ENCODE peak calls at places on chromosomes 4 and X, in seven cellular contexts. F is activated CD4-positive, alpha-beta T cell treated with anti-CD3 and anti-CD28 coated beads, Interleukin-2, amount 10 ng/mL, durations not matched to agents 7 days and 5 days; L is heart right ventricle; W is AG09319; Z is pons; Y is effector memory CD8-positive, alpha-beta T cell; H is AML-193. U is an unnamed sample.

GRCh38 chrX:120464409-120464808 is 4.7 kb downstream of the LAMP2 start:
- DNase-seq in F (no peak), L (no peak), W (no peak), Z (no peak), Y (no peak), H (no peak), U (no peak)

GRCh38 chrX:87900320-87900908 is 382.8 kb downstream of the KLHL4 start:
- DNase-seq in F (no peak), L (no peak), W (no peak), Z (no peak), Y (no peak), H (no peak), U (peak)

GRCh38 chr4:24999392-25000104 is 31.2 kb downstream of the LGI2 start:
- DNase-seq in F (no peak), L (no peak), W (no peak), Z (no peak), Y (no peak), H (no peak), U (no peak)

GRCh38 chr4:139018501-139018900 is 2.9 kb downstream of the NOCT start:
- DNase-seq in F (no peak), L (no peak), W (no peak), Z (peak), Y (no peak), H (no peak), U (no peak)

GRCh38 chrX:24760601-24761000 is 66.9 kb downstream of the POLA1 start:
- DNase-seq in F (no peak), L (no peak), W (no peak), Z (no peak), Y (no peak), H (no peak), U (no peak)

GRCh38 chr4:48967626-48968025 is 18.4 kb upstream of the CWH43 start:
- DNase-seq in F (no peak), L (no peak), W (no peak), Z (no peak), Y (no peak), H (no peak), U (no peak)

GRCh38 chr4:9987749-9988346 is 33.4 kb downstream of the SLC2A9 start:
- DNase-seq in F (no peak), L (no peak), W (no peak), Z (no peak), Y (no peak), H (no peak), U (no peak)

GRCh38 chr4:57018930-57019329 is 40.2 kb downstream of the POLR2B start:
- DNase-seq in F (no peak), L (no peak), W (no peak), Z (no peak), Y (no peak), H (no peak), U (no peak)

GRCh38 chr4:78190595-78190994 is 133.5 kb downstream of the FRAS1 start:
- DNase-seq in F (no peak), L (no peak), W (no peak), Z (no peak), Y (no peak), H (no peak), U (no peak)

GRCh38 chrX:140040397-140040796 is 75.1 kb upstream of the CXorf66 start:
- DNase-seq in F (no peak), L (no peak), W (no peak), Z (no peak), Y (no peak), H (no peak), U (no peak)

GRCh38 chr4:16967722-16968121 is 69.3 kb upstream of the LDB2 start:
- DNase-seq in F (no peak), L (peak), W (no peak), Z (peak), Y (no peak), H (no peak), U (no peak)

GRCh38 chr4:95255396-95256107 is 293.2 kb downstream of the UNC5C start:
- DNase-seq in F (no peak), L (peak), W (no peak), Z (peak), Y (no peak), H (no peak), U (no peak)

GRCh38 chr4:108031427-108032083 is 41.9 kb downstream of the HADH start:
- DNase-seq in F (no peak), L (no peak), W (no peak), Z (no peak), Y (no peak), H (no peak), U (no peak)

GRCh38 chr4:100898844-100899243 is 381.0 kb upstream of the EMCN start:
- DNase-seq in F (no peak), L (no peak), W (no peak), Z (no peak), Y (no peak), H (no peak), U (no peak)

GRCh38 chrX:112822892-112823291 is 17.7 kb downstream of the AMOT start:
- DNase-seq in F (no peak), L (no peak), W (no peak), Z (no peak), Y (no peak), H (no peak), U (no peak)

GRCh38 chrX:133412246-133412645 is 3.0 kb downstream of the GPC4 start:
- DNase-seq in F (no peak), L (no peak), W (no peak), Z (peak), Y (no peak), H (no peak), U (no peak)

GRCh38 chrX:20063716-20064351 is 52.9 kb downstream of the MAP7D2 start:
- DNase-seq in F (no peak), L (no peak), W (no peak), Z (no peak), Y (no peak), H (no peak), U (no peak)

GRCh38 chr4:74516321-74516720 is 71.4 kb downstream of the AREG start:
- DNase-seq in F (no peak), L (no peak), W (no peak), Z (no peak), Y (no peak), H (no peak), U (no peak)

GRCh38 chrX:116417214-116417613 is 19.2 kb upstream of the SLC6A14 start:
- DNase-seq in F (no peak), L (no peak), W (no peak), Z (no peak), Y (no peak), H (no peak), U (no peak)

GRCh38 chr4:182978152-182978827 is 61.1 kb upstream of the DCTD start:
- DNase-seq in F (no peak), L (no peak), W (no peak), Z (no peak), Y (no peak), H (no peak), U (peak)

GRCh38 chrX:49250578-49250977 is 13.9 kb downstream of the FOXP3 start:
- DNase-seq in F (no peak), L (no peak), W (no peak), Z (no peak), Y (no peak), H (no peak), U (no peak)

U was measured in GM12878.